ENCODE peak calls at places on chromosomes 5 and 9, in six cellular contexts. H is HFF-Myc, O is dermis blood vessel endothelial cell, R is GM19239, Q is NT2/D1, K is MV-4-11. V is an unnamed sample.

GRCh38 chr9:136423432-136424146 is 13.1 kb downstream of the PMPCA start:
- DNase-seq in K (no peak), Q (no peak), O (no peak), H (no peak), R (no peak), V (no peak)

GRCh38 chr9:72633966-72634365 is 112.6 kb downstream of the TMC1 start:
- DNase-seq in O (peak; percentile 4), R (no peak), Q (no peak), K (peak; percentile 30), H (peak; percentile 41), V (no peak)

GRCh38 chr9:27151693-27152397 is 42.8 kb downstream of the TEK start:
- DNase-seq in R (no peak), O (peak; percentile 65), Q (no peak), H (no peak), K (no peak), V (no peak)

GRCh38 chr5:5340206-5340729 is 82.2 kb upstream of the ICE1 start:
- DNase-seq in K (peak; percentile 64), Q (peak; percentile 65), O (no peak), H (peak; percentile 97), R (no peak), V (peak; percentile 97)

GRCh38 chr9:110975969-110976368 is 62.3 kb downstream of the LPAR1 start:
- DNase-seq in Q (no peak), O (no peak), K (peak; percentile 95), R (no peak), H (no peak), V (no peak)

GRCh38 chr9:111483862-111484563 is at the start of gene ECPAS:
- DNase-seq in K (peak; percentile 57), H (peak; percentile 26), Q (peak; percentile 63), R (peak; percentile 90), O (peak; percentile 84), V (peak; percentile 40)

GRCh38 chr5:50717615-50718014 is 51.2 kb downstream of the PARP8 start:
- DNase-seq in O (no peak), R (peak; percentile 6), H (no peak), Q (no peak), K (peak; percentile 78), V (no peak)

GRCh38 chr9:84397151-84397728 is 56.7 kb upstream of the SLC28A3 start:
- DNase-seq in H (peak; percentile 37), R (peak; percentile 71), O (peak; percentile 85), Q (peak; percentile 57), K (peak; percentile 60), V (peak; percentile 45)

GRCh38 chr5:67908145-67908765 is 307.3 kb upstream of the PIK3R1 start:
- DNase-seq in R (no peak), H (no peak), Q (no peak), O (no peak), K (no peak), V (no peak)

GRCh38 chr9:105385372-105385985 is 62.4 kb upstream of the FSD1L start:
- DNase-seq in Q (no peak), H (no peak), K (peak; percentile 74), R (peak; percentile 31), O (no peak), V (no peak)

GRCh38 chr5:123709422-123709821 is 197.4 kb downstream of the CSNK1G3 start:
- DNase-seq in Q (no peak), R (no peak), K (no peak), H (no peak), O (peak; percentile 60), V (no peak)

GRCh38 chr9:98271479-98271878 is 16.0 kb upstream of the TBC1D2 start:
- DNase-seq in O (no peak), R (no peak), H (no peak), K (no peak), Q (no peak), V (no peak)

GRCh38 chr5:64947031-64947430 is 178.3 kb downstream of the CWC27 start:
- DNase-seq in Q (no peak), K (no peak), H (no peak), O (peak; percentile 83), R (no peak), V (no peak)

GRCh38 chr5:151608522-151608921 is 17.4 kb upstream of the FAT2 start:
- DNase-seq in Q (no peak), K (no peak), R (no peak), O (no peak), H (no peak), V (no peak)

GRCh38 chr9:132919609-132920268 is 24.7 kb downstream of the TSC1 start:
- DNase-seq in K (no peak), O (no peak), R (no peak), Q (no peak), H (no peak), V (no peak)

GRCh38 chr5:95728494-95729114 is 2.5 kb upstream of the RHOBTB3 start:
- DNase-seq in K (no peak), Q (no peak), O (peak; percentile 55), H (no peak), R (no peak), V (no peak)

GRCh38 chr5:93789173-93790070 is 48.0 kb upstream of the POU5F2 start:
- DNase-seq in O (peak; percentile 49), R (no peak), Q (no peak), K (peak; percentile 0), H (peak; percentile 66), V (no peak)

GRCh38 chr5:40619406-40619805 is 60.3 kb upstream of the PTGER4 start:
- DNase-seq in K (no peak), H (no peak), R (no peak), O (no peak), Q (no peak), V (no peak)

GRCh38 chr5:151742870-151743294 is 15.5 kb downstream of the ATOX1 start:
- DNase-seq in R (no peak), H (peak; percentile 58), K (no peak), O (peak; percentile 79), Q (peak; percentile 55), V (no peak)

GRCh38 chr9:132350861-132351315 is 3.9 kb downstream of the SETX start:
- DNase-seq in R (peak; percentile 37), O (peak; percentile 38), Q (no peak), K (peak; percentile 66), H (no peak), V (no peak)